ENCODE peak calls at places on chromosomes 16 and 17, in six cellular contexts. B, S, U, A, C and D are unnamed samples.

GRCh38 chr16:66247516-66248089 is 118.9 kb upstream of the CDH5 start:
- DNase-seq in B (no peak), S (no peak), U (no peak), A (no peak), C (peak), D (no peak)

GRCh38 chr17:18314059-18314730 is 599 bp downstream of the TOP3A start:
- DNase-seq in B (no peak), S (peak), U (no peak), A (no peak), C (no peak), D (no peak)

GRCh38 chr17:50354198-50354597 is 8.3 kb downstream of the XYLT2 start:
- DNase-seq in B (no peak), S (no peak), U (no peak), A (no peak), C (no peak), D (no peak)

GRCh38 chr17:49556183-49556943 is 19.3 kb upstream of the NXPH3 start:
- DNase-seq in B (peak), S (peak), U (no peak), A (peak), C (peak), D (peak)

GRCh38 chr17:82239926-82240505 is 11.2 kb downstream of the SLC16A3 start:
- DNase-seq in B (no peak), S (peak), U (no peak), A (no peak), C (no peak), D (no peak)

GRCh38 chr17:16349461-16349860 is 3.8 kb downstream of the CENPV start:
- DNase-seq in B (no peak), S (no peak), U (no peak), A (no peak), C (no peak), D (no peak)

GRCh38 chr16:21134053-21134452 is 16.6 kb downstream of the DNAH3 start:
- DNase-seq in B (no peak), S (no peak), U (no peak), A (no peak), C (no peak), D (no peak)

GRCh38 chr17:41369713-41370112 is at the start of gene KRT33B:
- DNase-seq in B (no peak), S (no peak), U (no peak), A (no peak), C (no peak), D (no peak)

GRCh38 chr17:42288078-42288984 is at the start of gene STAT5A:
- DNase-seq in B (peak), S (peak), U (peak), A (peak), C (peak), D (peak)

GRCh38 chr16:715448-716249 is 731 bp downstream of the METRN start:
- DNase-seq in B (no peak), S (no peak), U (no peak), A (no peak), C (no peak), D (no peak)

GRCh38 chr16:31807086-31807485 is 66.5 kb upstream of the ZNF267 start:
- DNase-seq in B (no peak), S (no peak), U (no peak), A (no peak), C (no peak), D (no peak)

GRCh38 chr16:50616883-50617629 is 64.1 kb downstream of the SNX20 start:
- DNase-seq in B (no peak), S (no peak), U (no peak), A (no peak), C (no peak), D (no peak)

GRCh38 chr16:58478427-58478826 is 21.5 kb upstream of the NDRG4 start:
- DNase-seq in B (no peak), S (no peak), U (no peak), A (no peak), C (no peak), D (no peak)

GRCh38 chr17:55157165-55157564 is 107.6 kb upstream of the HLF start:
- DNase-seq in B (no peak), S (no peak), U (no peak), A (no peak), C (no peak), D (no peak)

DNA sequence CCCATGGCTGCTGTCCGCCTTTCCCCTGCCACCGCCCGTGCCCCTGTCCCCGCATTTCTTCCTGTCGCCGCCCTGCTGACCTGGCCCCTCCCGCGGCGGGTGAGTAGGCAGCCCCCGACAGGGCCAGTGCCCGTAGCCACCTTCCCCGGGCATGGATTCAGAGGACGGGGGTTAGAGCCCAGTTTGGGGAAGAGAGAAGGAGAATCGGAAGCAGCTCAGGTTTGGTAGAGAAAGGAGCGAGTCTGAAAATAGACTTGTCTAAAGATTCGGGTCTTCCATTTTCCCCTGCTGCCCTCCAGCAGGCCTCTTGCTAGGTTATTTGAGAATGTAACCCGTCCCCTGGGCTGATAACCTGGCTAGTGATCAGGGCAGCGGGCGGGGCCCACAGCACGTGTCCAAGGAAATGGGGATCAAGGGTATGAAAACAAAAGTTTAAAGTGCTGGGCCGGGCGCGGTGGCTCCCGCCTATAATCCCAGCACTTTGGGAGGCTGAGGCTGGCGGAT is 7.9 kb upstream of the CLDN9 start:
- DNase-seq in B (no peak), S (no peak), U (no peak), A (no peak), C (no peak), D (no peak)
- H3K4me3 ChIP-seq in B (no peak), S (peak), U (no peak), A (peak), C (no peak), D (no peak)

GRCh38 chr16:27326251-27326650 is 12.5 kb downstream of the IL4R start:
- DNase-seq in B (no peak), S (no peak), U (no peak), A (no peak), C (no peak), D (no peak)

GRCh38 chr16:27327586-27327915 is 13.8 kb downstream of the IL4R start:
- DNase-seq in B (no peak), S (no peak), U (no peak), A (no peak), C (no peak), D (no peak)

GRCh38 chr16:27325736-27326135 is 12.0 kb downstream of the IL4R start:
- DNase-seq in B (no peak), S (no peak), U (no peak), A (no peak), C (no peak), D (no peak)

GRCh38 chr16:27328937-27329336 is 15.2 kb downstream of the IL4R start:
- DNase-seq in B (no peak), S (no peak), U (no peak), A (no peak), C (no peak), D (no peak)

DNA sequence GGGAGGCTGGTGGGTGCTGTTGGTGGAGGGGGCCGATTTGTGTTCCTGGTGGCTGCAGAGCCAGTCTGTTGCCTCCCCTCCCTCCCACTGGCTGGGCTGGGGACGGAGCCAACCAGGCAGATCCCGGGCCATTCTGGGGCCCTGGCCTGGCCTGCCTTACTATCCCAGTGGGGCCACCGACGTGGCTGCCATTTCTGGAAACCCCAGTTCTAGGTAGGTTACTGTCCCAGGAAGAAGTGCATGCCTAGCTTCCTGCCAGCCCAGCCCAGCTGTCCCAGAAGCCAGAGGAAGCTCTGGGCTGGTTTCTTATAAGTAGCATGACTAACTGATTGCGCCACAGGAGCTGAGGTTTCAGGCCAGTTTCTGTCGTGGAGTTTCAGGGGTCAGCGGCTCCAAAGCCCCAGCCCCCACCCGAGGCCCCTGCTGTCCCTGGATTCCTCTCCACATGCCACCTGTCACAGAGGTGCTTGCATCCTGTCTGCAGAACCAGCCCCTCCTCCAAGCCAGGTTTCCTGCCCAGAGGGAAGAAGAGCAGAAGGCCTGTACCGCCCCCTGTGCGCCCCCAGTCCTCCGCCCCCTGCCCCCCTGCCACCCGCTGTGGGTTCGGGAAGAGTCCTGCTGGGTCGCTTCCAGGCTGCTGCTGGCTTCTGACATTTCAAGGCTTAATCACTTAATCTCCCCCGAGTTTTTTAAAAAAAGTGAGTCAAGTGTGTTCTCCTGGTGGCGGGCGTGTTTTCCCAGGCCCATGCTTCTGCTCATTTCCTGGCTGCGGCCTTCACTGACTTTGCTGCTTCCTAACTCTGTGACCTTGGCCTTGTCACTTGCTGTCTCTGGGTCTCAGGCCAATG is 13.2 kb downstream of the IL4R start:
- DNase-seq in B (peak), S (peak), U (peak), A (peak), C (peak), D (no peak)
- H3K27ac ChIP-seq in B (peak), S (peak), U (peak), A (peak), C (peak), D (peak)

GRCh38 chr17:58249270-58250133 is 11.1 kb downstream of the LPO start:
- DNase-seq in B (no peak), S (peak), U (peak), A (peak), C (no peak), D (peak)

GRCh38 chr17:58250344-58251011 is 12.1 kb downstream of the LPO start:
- DNase-seq in B (peak), S (no peak), U (no peak), A (no peak), C (no peak), D (no peak)

GRCh38 chr17:58253082-58253481 is 14.7 kb downstream of the LPO start:
- DNase-seq in B (no peak), S (no peak), U (no peak), A (no peak), C (no peak), D (no peak)

GRCh38 chr17:58252141-58252540 is 13.8 kb downstream of the LPO start:
- DNase-seq in B (peak), S (no peak), U (no peak), A (no peak), C (no peak), D (no peak)

DNA sequence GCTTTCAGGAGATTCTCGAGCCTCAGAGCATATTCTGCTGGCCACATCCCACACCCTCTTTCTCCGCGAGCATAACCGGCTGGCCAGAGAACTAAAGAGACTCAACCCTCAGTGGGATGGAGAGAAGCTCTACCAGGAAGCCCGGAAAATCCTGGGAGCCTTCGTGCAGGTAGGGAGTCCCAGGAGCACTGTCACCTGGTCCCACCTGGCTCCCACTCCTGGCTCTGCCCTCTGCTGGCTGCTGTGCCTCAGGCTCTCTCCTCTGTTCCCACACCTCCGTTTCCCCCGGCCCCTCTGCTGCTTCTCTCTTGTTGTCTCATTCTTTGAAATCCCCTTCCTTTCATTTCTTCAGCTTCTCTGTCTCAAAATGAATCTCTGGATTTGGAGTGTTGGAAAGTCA is 16.4 kb downstream of the LPO start:
- DNase-seq in B (no peak), S (no peak), U (no peak), A (no peak), C (no peak), D (no peak)
- TF ChIP-seq CTCF in B (no peak), S (no peak), U (no peak), A (no peak), C (no peak), D (no peak)

DNA sequence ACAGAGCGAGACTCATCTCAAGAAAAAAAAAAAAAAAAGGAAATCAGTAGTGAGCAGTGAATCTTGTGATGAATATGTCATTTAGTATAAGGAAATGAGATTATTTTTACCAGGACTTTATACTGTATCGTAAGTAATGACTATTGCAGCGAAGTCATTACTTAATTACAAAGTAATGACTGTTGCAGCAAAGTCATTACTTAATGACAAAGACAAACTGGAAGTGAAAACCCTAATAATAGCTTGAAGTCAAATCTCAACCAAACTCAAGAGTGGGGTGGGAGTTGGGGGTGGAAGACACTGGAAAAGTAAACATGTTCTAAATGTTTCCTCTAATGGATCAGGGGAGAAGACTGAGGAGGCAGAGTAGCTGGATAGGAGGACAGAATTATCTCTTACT is 76.5 kb downstream of the ARHGAP44 start:
- DNase-seq in B (no peak), S (no peak), U (no peak), A (no peak), C (no peak), D (no peak)
- H3K4me3 ChIP-seq in B (no peak), S (no peak), U (no peak), A (no peak), C (no peak), D (no peak)

GRCh38 chr17:79340771-79341528 is 266.3 kb downstream of the ENGASE start:
- DNase-seq in B (no peak), S (no peak), U (no peak), A (peak), C (no peak), D (no peak)

GRCh38 chr17:79341529-79341780 is 266.8 kb downstream of the ENGASE start:
- DNase-seq in B (no peak), S (no peak), U (no peak), A (no peak), C (no peak), D (no peak)

GRCh38 chr17:79341816-79342215 is 267.2 kb downstream of the ENGASE start:
- DNase-seq in B (no peak), S (no peak), U (no peak), A (no peak), C (no peak), D (no peak)

GRCh38 chr17:79340286-79340685 is 265.7 kb downstream of the ENGASE start:
- DNase-seq in B (no peak), S (no peak), U (no peak), A (peak), C (no peak), D (no peak)

GRCh38 chr17:79342376-79342775 is 267.8 kb downstream of the ENGASE start:
- DNase-seq in B (no peak), S (no peak), U (no peak), A (no peak), C (no peak), D (no peak)
- H3K27ac ChIP-seq in B (no peak), S (no peak), U (no peak), A (no peak), C (no peak), D (no peak)

GRCh38 chr17:75128694-75129505 is 2.6 kb downstream of the NT5C start:
- DNase-seq in B (no peak), S (no peak), U (no peak), A (no peak), C (no peak), D (no peak)

GRCh38 chr17:75129576-75129975 is 2.0 kb downstream of the NT5C start:
- DNase-seq in B (no peak), S (no peak), U (no peak), A (no peak), C (no peak), D (no peak)

GRCh38 chr17:75130059-75130631 is 1.4 kb downstream of the NT5C start:
- DNase-seq in B (no peak), S (no peak), U (no peak), A (no peak), C (no peak), D (no peak)

GRCh38 chr17:75131278-75132017 is at the start of gene NT5C:
- DNase-seq in B (no peak), S (peak), U (peak), A (peak), C (peak), D (peak)

GRCh38 chr17:75130632-75131277 is 787 bp downstream of the NT5C start:
- DNase-seq in B (no peak), S (peak), U (no peak), A (peak), C (no peak), D (no peak)
- TF ChIP-seq CTCF in B (no peak), S (no peak), U (peak), A (peak), C (peak), D (peak)

DNA sequence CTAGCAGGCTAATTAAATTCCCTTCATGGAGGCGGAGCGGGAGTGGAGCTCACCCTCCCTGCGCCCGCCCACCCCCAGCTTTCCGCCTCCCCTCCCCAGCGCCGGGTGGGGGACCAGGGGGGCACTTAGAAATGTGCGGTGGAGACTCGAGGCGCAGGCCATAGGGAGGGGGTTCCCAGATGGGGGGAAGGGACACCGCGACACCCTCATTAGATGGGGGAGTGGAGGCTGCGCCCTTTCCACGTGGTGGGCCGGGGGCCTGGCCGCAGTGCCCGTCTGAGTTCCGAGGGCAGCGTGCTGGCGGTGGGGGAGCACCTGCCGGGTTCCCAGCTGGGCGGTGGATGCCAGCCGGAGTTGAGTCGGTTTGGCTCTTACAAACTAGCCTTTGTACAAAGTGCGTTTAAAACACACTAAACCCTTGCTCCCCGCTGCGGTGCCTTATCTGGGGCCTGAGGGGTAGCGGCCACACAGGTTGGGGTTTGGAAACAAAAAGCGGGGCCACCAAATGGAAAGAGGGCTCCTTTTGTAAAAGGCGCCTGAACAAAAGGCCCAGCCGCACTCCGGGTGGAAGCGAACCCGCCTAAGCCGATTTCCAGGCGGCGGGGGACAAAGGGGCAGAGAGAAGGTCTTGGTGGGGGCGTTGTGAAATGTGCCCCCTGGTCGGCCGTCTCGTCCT is 1.4 kb downstream of the GSE1 start:
- DNase-seq in B (no peak), S (no peak), U (no peak), A (no peak), C (no peak), D (no peak)
- H3K4me3 ChIP-seq in B (peak), S (peak), U (peak), A (peak), C (peak), D (peak)